ENCODE peak calls at places on chromosome 21, in five cellular contexts. I, Y, U, B and F are unnamed samples.

GRCh38 chr21:42330380-42331336 is 15.4 kb upstream of the TFF3 start:
- DNase-seq in I (no peak), Y (no peak), U (no peak), B (no peak), F (no peak)

GRCh38 chr21:46569071-46569470 is 35.8 kb downstream of the S100B start:
- DNase-seq in I (no peak), Y (no peak), U (no peak), B (peak; percentile 8), F (no peak)

GRCh38 chr21:46050651-46051378 is 47.1 kb upstream of the COL6A2 start:
- DNase-seq in I (no peak), Y (no peak), U (no peak), B (no peak), F (no peak)

GRCh38 chr21:38833122-38833521 is 27.4 kb downstream of the ETS2 start:
- DNase-seq in I (no peak), Y (no peak), U (no peak), B (no peak), F (no peak)

GRCh38 chr21:46189213-46189958 is 5.1 kb upstream of the SPATC1L start:
- DNase-seq in I (peak; percentile 64), Y (no peak), U (no peak), B (peak; percentile 21), F (no peak)

GRCh38 chr21:15514073-15514946 is 215.5 kb upstream of the USP25 start:
- DNase-seq in I (no peak), Y (no peak), U (peak; percentile 65), B (no peak), F (peak; percentile 58)

GRCh38 chr21:26710155-26710554 is 135.1 kb downstream of the ADAMTS1 start:
- DNase-seq in I (no peak), Y (no peak), U (no peak), B (no peak), F (no peak)

GRCh38 chr21:36211660-36212512 is 55.3 kb downstream of the DOP1B start:
- DNase-seq in I (peak; percentile 72), Y (peak; percentile 64), U (no peak), B (peak; percentile 79), F (no peak)

GRCh38 chr21:17607684-17608083 is 5.0 kb downstream of the BTG3 start:
- DNase-seq in I (no peak), Y (no peak), U (no peak), B (peak; percentile 72), F (no peak)

GRCh38 chr21:29148535-29148934 is 18.1 kb downstream of the MAP3K7CL start:
- DNase-seq in I (no peak), Y (no peak), U (no peak), B (peak; percentile 83), F (no peak)

GRCh38 chr21:41895643-41896493 is 16.7 kb upstream of the PRDM15 start:
- DNase-seq in I (no peak), Y (no peak), U (peak; percentile 66), B (no peak), F (no peak)

GRCh38 chr21:29322570-29322957 is 23.8 kb downstream of the BACH1 start:
- DNase-seq in I (no peak), Y (no peak), U (no peak), B (no peak), F (no peak)

GRCh38 chr21:43357708-43358430 is 69.1 kb downstream of the SIK1 start:
- DNase-seq in I (no peak), Y (no peak), U (no peak), B (no peak), F (no peak)

GRCh38 chr21:43355196-43355924 is 71.6 kb downstream of the SIK1 start:
- DNase-seq in I (no peak), Y (no peak), U (no peak), B (no peak), F (no peak)

GRCh38 chr21:43354666-43355065 is 72.3 kb downstream of the SIK1 start:
- DNase-seq in I (no peak), Y (no peak), U (no peak), B (no peak), F (no peak)

GRCh38 chr21:43354016-43354420 is 72.9 kb downstream of the SIK1 start:
- DNase-seq in I (no peak), Y (no peak), U (no peak), B (no peak), F (peak; percentile 58)

GRCh38 chr21:43355925-43356289 is 71.0 kb downstream of the SIK1 start:
- DNase-seq in I (no peak), Y (no peak), U (no peak), B (no peak), F (peak; percentile 66)
- TF ChIP-seq CTCF in I (no peak), Y (no peak), U (no peak), B (no peak), F (peak; percentile 64)

GRCh38 chr21:44907225-44907965 is 13.3 kb downstream of the ITGB2 start:
- DNase-seq in I (no peak), Y (no peak), U (no peak), B (no peak), F (no peak)
- TF ChIP-seq CTCF in I (no peak), Y (no peak), U (no peak), B (no peak), F (no peak)

GRCh38 chr21:37498664-37499063 is 132.1 kb downstream of the DYRK1A start:
- DNase-seq in I (no peak), Y (no peak), U (no peak), B (no peak), F (no peak)

GRCh38 chr21:37502947-37503346 is 136.4 kb downstream of the DYRK1A start:
- DNase-seq in I (no peak), Y (no peak), U (no peak), B (no peak), F (no peak)

DNA sequence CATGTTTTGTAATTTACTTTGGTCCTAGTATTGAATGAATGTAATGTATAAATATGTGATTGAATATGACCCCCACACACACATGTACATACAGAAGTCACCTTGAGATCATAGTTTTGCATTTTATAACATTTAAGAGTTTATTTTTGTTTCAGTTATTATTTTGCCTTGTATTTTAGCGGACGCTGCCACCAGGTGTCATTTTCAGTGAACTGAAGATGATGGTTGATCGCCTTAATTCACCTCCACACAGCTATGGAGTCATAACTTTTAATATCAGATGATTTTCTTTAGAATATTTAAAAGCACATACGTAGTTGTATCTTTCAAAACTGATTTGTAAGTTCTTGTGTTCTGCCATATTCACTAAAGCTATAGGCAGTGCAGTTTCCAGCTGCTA is 130.4 kb downstream of the DYRK1A start:
- DNase-seq in I (peak; percentile 33), Y (no peak), U (no peak), B (no peak), F (no peak)
- TF ChIP-seq CTCF in I (peak; percentile 27), Y (peak; percentile 44), U (no peak), B (peak; percentile 37), F (peak; percentile 9)

GRCh38 chr21:25283720-25284119 is 323.6 kb downstream of the MRPL39 start:
- DNase-seq in I (peak; percentile 70), Y (peak; percentile 2), U (no peak), B (no peak), F (no peak)
- TF ChIP-seq CTCF in I (peak; percentile 55), Y (peak; percentile 64), U (no peak), B (peak; percentile 4), F (peak; percentile 47)

DNA sequence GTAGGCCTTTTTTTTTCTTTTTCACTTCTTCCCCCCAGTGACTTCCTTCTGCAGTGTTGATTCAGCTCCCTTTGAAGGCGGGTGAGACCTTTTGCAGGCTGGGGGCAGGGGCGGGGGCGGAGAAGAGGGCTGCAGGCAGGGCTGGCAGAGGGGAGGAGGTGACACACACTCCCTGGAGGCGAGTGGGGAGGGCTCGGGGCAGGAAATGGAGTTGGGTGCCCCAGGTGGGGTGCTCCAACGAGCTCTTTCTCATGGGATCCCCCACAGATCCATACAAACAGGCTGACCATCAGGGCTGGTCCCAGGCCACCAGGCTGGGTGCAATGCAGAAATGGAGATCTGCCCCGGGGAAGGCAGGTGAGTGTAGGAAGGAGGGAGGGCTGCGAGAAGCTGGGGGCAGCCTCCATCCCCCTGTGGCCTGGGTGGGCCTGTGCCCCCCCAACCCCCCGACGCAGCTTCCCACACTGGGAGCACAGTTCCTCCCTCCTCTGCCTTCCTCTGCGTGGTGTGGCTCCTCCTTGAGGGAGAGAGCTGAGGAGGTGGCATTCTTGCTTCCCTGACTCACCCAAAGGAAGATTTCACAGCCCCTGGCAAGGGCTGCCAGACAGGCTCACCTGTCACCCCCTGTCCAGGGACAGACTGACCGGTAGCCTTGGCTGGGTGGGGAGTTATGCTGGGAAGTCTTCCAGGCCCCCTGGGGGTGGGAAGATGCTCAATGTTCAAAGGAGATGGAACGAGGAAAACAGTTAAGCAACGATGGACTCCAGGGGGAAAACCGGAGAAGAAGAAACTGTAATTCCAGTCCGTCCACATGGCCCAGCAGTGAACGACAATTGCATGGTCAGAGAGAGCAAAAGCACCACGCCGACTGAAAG is 7.1 kb upstream of the ITGB2 start:
- DNase-seq in I (peak; percentile 49), Y (peak; percentile 50), U (peak; percentile 91), B (peak; percentile 89), F (peak; percentile 85)
- TF ChIP-seq CTCF in I (no peak), Y (peak; percentile 30), U (no peak), B (peak; percentile 37), F (no peak)

GRCh38 chr21:34801519-34802132 is 132.8 kb downstream of the CLIC6 start:
- DNase-seq in I (peak; percentile 44), Y (no peak), U (peak; percentile 25), B (no peak), F (no peak)
- TF ChIP-seq CTCF in I (peak; percentile 50), Y (peak; percentile 50), U (no peak), B (peak; percentile 34), F (peak; percentile 80)

GRCh38 chr21:43659136-43660000 is at the start of the genes HSF2BP and RRP1B:
- DNase-seq in I (peak; percentile 86), Y (no peak), U (peak; percentile 73), B (peak; percentile 81), F (peak; percentile 89)
- TF ChIP-seq CTCF in I (no peak), Y (no peak), U (no peak), B (no peak), F (no peak)

GRCh38 chr21:33266784-33267135 is 593 bp downstream of the IL10RB start:
- DNase-seq in I (no peak), Y (no peak), U (peak; percentile 48), B (no peak), F (no peak)

GRCh38 chr21:33264561-33264960 is 1.6 kb upstream of the IL10RB start:
- DNase-seq in I (no peak), Y (no peak), U (no peak), B (no peak), F (no peak)

GRCh38 chr21:33266050-33266783 is at the start of gene IL10RB:
- DNase-seq in I (peak; percentile 40), Y (no peak), U (peak; percentile 72), B (peak; percentile 56), F (peak; percentile 86)

GRCh38 chr21:33267250-33267649 is 1.1 kb downstream of the IL10RB start:
- DNase-seq in I (no peak), Y (no peak), U (no peak), B (no peak), F (no peak)

DNA sequence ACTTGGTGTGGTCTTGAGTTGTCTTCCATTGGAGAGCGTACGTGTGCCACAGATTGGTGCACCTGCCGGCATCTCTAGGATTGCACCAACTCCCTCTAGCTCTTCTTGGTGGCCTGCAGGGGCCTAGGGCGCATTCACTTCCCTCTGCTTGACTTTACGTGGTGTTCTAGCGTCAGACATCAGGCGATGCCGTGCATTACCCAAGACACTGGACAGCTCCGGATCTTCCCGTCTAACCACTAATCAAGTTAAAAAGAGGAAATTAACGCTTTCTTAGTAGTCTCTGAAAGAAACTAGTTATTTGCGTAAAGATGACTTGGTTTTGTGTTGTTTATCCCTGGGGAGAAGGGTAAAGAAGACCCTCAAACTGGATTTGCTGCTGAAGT is 510 bp upstream of the IL10RB start:
- DNase-seq in I (no peak), Y (no peak), U (no peak), B (peak; percentile 37), F (peak; percentile 68)
- TF ChIP-seq CTCF in I (no peak), Y (no peak), U (no peak), B (no peak), F (no peak)